ENCODE peak calls at places on chromosome 5, in six cellular contexts. A is K562, E is HepG2, J is GM12878, O is GM12891, W is H1. S is an unnamed sample.

GRCh38 chr5:132473019-132473531 is 17.5 kb downstream of the IRF1 start:
- DNase-seq in A (no peak), E (no peak), O (no peak), J (no peak), W (no peak), S (no peak)

GRCh38 chr5:32339198-32339597 is 26.5 kb upstream of the MTMR12 start:
- DNase-seq in E (no peak), J (no peak), A (no peak), W (no peak), O (no peak), S (no peak)

GRCh38 chr5:473344-474192 is 30.6 kb downstream of the EXOC3 start:
- DNase-seq in W (peak), A (no peak), E (peak), O (no peak), J (no peak), S (peak)

GRCh38 chr5:15938961-15939360 is 240.6 kb downstream of the MARCHF11 start:
- DNase-seq in J (no peak), O (no peak), W (no peak), E (no peak), A (no peak), S (no peak)

GRCh38 chr5:76765249-76765648 is 49.3 kb downstream of the F2R start:
- DNase-seq in E (no peak), A (no peak), J (no peak), O (no peak), W (no peak), S (no peak)

GRCh38 chr5:110757118-110757729 is 18.4 kb downstream of the SLC25A46 start:
- DNase-seq in A (peak), J (no peak), O (no peak), E (peak), W (no peak), S (no peak)

GRCh38 chr5:107377277-107377609 is 293.5 kb downstream of the EFNA5 start:
- DNase-seq in A (no peak), E (no peak), O (no peak), W (no peak), J (no peak), S (no peak)

GRCh38 chr5:166509085-166509484 is 1782.4 kb upstream of the WWC1 start:
- DNase-seq in A (peak), W (no peak), O (no peak), J (no peak), E (no peak), S (no peak)

GRCh38 chr5:157387683-157388093 is 72.3 kb upstream of the NIPAL4 start:
- DNase-seq in E (peak), J (no peak), W (no peak), O (no peak), A (no peak), S (no peak)

GRCh38 chr5:74094096-74094778 is 468.2 kb downstream of the ARHGEF28 start:
- DNase-seq in O (no peak), J (no peak), A (no peak), W (no peak), E (no peak), S (no peak)

GRCh38 chr5:123809594-123810172 is 297.7 kb downstream of the CSNK1G3 start:
- DNase-seq in O (no peak), W (no peak), J (no peak), A (no peak), E (no peak), S (no peak)

GRCh38 chr5:6220346-6221088 is 157.8 kb downstream of the MED10 start:
- DNase-seq in A (no peak), E (peak), J (no peak), O (no peak), W (no peak), S (no peak)

GRCh38 chr5:16880547-16880946 is 55.5 kb downstream of the MYO10 start:
- DNase-seq in A (no peak), O (no peak), W (no peak), E (no peak), J (no peak), S (no peak)

GRCh38 chr5:1343315-1343751 is 1.6 kb downstream of the CLPTM1L start:
- DNase-seq in O (no peak), E (no peak), A (no peak), W (no peak), J (no peak), S (no peak)

GRCh38 chr5:97388794-97389193 is 205.7 kb upstream of the RIOK2 start:
- DNase-seq in A (no peak), W (no peak), J (no peak), E (no peak), O (no peak), S (no peak)

GRCh38 chr5:72358925-72359324 is 38.8 kb downstream of the PTCD2 start:
- DNase-seq in E (no peak), J (no peak), W (no peak), A (no peak), O (no peak), S (no peak)

GRCh38 chr5:72364186-72364585 is 44.0 kb downstream of the PTCD2 start:
- DNase-seq in O (no peak), A (no peak), W (no peak), J (no peak), E (no peak), S (no peak)

GRCh38 chr5:72364961-72365360 is 44.8 kb downstream of the PTCD2 start:
- DNase-seq in W (no peak), E (no peak), A (no peak), J (no peak), O (no peak), S (no peak)

GRCh38 chr5:72366324-72366976 is 46.3 kb downstream of the PTCD2 start:
- DNase-seq in O (no peak), W (no peak), A (peak), J (peak), E (peak), S (no peak)

GRCh38 chr5:72363146-72363802 is 43.1 kb downstream of the PTCD2 start:
- DNase-seq in A (no peak), E (no peak), W (no peak), O (no peak), J (no peak), S (no peak)
- TF ChIP-seq TAF1 in A (no peak), E (no peak), W (no peak), O (no peak), J (no peak), S (no peak)

GRCh38 chr5:172117977-172118701 is 69.9 kb downstream of the STK10 start:
- DNase-seq in A (no peak), E (no peak), J (no peak), O (no peak), W (no peak), S (no peak)

GRCh38 chr5:172115541-172115982 is 72.5 kb downstream of the STK10 start:
- DNase-seq in O (no peak), E (no peak), A (no peak), J (no peak), W (no peak), S (no peak)

GRCh38 chr5:172113036-172113435 is 75.0 kb downstream of the STK10 start:
- DNase-seq in A (no peak), E (no peak), O (no peak), W (no peak), J (peak), S (no peak)

GRCh38 chr5:172110921-172111873 is 76.8 kb downstream of the STK10 start:
- DNase-seq in O (peak), E (no peak), J (peak), W (no peak), A (peak), S (peak)

GRCh38 chr5:172114875-172115422 is 73.1 kb downstream of the STK10 start:
- DNase-seq in W (no peak), E (no peak), A (no peak), O (peak), J (peak), S (peak)
- TF ChIP-seq POLR2A in W (no peak), E (no peak), A (no peak), O (peak), J (peak), S (peak)

DNA sequence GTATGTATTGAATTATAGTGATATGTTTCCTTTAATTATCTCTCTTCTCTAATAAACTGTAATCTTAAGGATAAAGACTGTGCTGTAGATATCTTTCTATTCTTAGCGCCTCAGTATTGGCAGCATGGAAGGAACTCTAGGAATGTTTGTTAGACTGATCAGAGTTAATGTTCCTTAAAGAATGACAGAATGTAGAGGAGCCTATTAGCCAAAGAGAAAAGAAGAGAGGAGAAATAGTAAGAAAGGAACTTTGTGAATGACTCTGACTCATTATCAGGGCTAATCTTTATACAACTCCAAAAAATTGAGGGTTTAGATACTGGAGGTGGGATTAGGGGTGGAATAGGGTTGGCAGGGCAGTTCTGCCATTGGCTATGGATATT is 59.0 kb upstream of the NUDT12 start:
- DNase-seq in E (no peak), O (no peak), W (no peak), J (no peak), A (no peak), S (no peak)
- TF ChIP-seq TAF1 in E (no peak), O (no peak), W (no peak), J (no peak), A (no peak), S (no peak)

GRCh38 chr5:149357370-149358293 is at the start of gene PCYOX1L:
- DNase-seq in J (peak), W (peak), E (peak), O (peak), A (peak), S (peak)
- TF ChIP-seq POLR2A in J (peak), W (peak), E (no peak), O (no peak), A (peak), S (peak)

GRCh38 chr5:174531782-174532191 is 192.6 kb upstream of the MSX2 start:
- DNase-seq in J (no peak), O (no peak), W (no peak), A (no peak), E (no peak), S (no peak)

GRCh38 chr5:174533771-174534221 is 190.6 kb upstream of the MSX2 start:
- DNase-seq in W (no peak), A (no peak), J (no peak), E (no peak), O (no peak), S (no peak)

GRCh38 chr5:174533127-174533453 is 191.3 kb upstream of the MSX2 start:
- DNase-seq in O (no peak), E (no peak), A (no peak), W (no peak), J (no peak), S (no peak)

GRCh38 chr5:174529925-174530681 is 194.3 kb upstream of the MSX2 start:
- DNase-seq in A (no peak), E (no peak), O (no peak), J (no peak), W (no peak), S (no peak)

DNA sequence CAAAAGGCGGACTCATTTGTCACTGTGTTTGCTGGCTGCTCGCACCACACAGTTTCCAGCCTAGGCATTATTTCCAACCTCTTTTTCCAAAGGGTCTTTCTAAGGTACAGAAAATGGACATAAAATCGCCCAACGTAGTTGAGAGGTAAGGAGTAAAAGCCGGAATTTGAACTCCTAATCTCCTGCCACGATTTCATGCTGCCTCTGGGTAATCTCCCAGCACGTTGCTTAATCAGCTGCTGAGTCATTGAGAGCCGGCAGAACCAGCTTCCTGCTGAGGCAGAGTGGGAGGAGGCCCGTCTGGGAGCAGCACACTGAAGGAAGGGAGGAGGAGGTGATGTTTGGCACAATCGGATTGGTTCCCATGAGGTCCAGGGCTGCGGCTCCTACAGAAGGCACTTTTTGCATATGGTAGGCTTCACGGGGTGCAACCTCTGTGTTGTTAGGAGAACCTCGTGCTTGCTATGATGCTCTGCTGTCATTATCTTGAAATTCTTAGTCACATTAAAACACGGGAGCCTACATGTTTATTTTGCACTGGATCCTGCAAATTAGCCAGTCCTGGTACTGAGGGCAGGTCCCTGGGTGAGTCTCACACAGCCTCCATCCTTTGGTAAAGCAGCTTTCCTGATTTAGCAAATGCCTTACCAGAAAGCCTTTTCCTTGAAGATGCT is 191.8 kb upstream of the MSX2 start:
- DNase-seq in A (peak), W (peak), J (no peak), E (peak), O (no peak), S (no peak)
- TF ChIP-seq TAF1 in A (no peak), W (no peak), J (no peak), E (no peak), O (no peak), S (no peak)

GRCh38 chr5:14871573-14872069 is at the start of gene ANKH:
- DNase-seq in E (peak), W (peak), J (no peak), O (peak), A (peak), S (peak)
- TF ChIP-seq POLR2A in E (no peak), W (no peak), J (peak), O (no peak), A (no peak), S (no peak)

DNA sequence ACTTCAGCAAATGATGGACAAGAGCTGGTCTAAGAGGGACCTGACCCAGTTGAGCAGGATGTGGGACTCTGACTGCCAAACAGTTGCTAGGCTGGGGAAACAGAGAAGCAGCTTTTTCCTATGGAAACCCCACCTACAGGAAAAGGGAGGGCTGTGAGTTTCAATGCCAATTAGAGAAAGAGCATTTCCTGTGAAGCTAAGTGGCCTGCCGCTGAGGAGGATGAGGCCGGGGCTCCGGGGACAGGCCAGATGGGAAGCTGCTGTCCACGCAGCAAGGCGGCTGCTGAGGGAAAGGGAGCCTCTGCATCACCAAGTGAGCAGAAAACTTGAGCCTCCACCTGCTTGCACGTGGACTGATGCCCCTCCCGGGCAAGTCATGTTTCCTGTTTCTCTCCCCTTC is at the start of gene PCDH12:
- DNase-seq in A (no peak), O (no peak), W (no peak), E (no peak), J (no peak), S (no peak)
- TF ChIP-seq TAF1 in A (no peak), O (no peak), W (no peak), E (no peak), J (no peak), S (no peak)

GRCh38 chr5:94941113-94941765 is 322.8 kb downstream of the SLF1 start:
- DNase-seq in A (no peak), O (no peak), J (no peak), E (no peak), W (no peak), S (no peak)

DNA sequence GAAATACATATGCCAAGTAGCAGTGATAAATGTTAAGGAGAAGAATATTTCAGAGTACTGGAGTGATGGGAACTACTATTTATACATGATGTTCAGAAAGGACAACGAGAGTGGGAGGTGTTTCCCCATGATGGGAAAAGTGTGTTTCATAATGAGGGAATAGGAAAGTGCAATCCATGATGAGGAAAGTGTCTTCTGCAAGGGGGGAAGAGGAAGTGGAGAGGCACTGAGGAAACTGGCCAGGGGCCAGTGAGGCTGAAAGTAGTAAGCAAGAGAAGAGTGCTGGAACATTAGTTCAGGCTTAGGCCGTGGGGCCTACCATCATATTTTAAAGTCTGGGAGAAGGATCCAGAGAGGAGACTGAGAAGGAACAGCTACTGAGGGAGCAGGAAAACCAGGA is 327.2 kb downstream of the SLF1 start:
- DNase-seq in E (no peak), O (no peak), J (no peak), W (no peak), A (no peak), S (no peak)
- TF ChIP-seq POLR2A in E (no peak), O (no peak), J (no peak), W (no peak), A (no peak), S (no peak)

GRCh38 chr5:56259002-56259511 is 25.9 kb upstream of the ANKRD55 start:
- DNase-seq in A (no peak), J (peak), W (no peak), O (no peak), E (peak), S (no peak)
- TF ChIP-seq TAF1 in A (no peak), J (no peak), W (no peak), O (no peak), E (no peak), S (no peak)